ENCODE peak calls at places on chromosomes 7 and 10, in four cellular contexts. C, E, O and I are unnamed samples.

GRCh38 chr7:115289966-115290365 is 368.1 kb downstream of the MDFIC start:
- DNase-seq in C (no peak), E (no peak), O (no peak), I (no peak)

GRCh38 chr7:29806131-29806792 is at the start of gene WIPF3:
- DNase-seq in C (no peak), E (no peak), O (no peak), I (peak)

GRCh38 chr10:29858352-29859267 is 200.8 kb downstream of the JCAD start:
- DNase-seq in C (no peak), E (peak), O (peak), I (peak)

GRCh38 chr7:119935418-119936025 is 337.5 kb upstream of the KCND2 start:
- DNase-seq in C (no peak), E (peak), O (no peak), I (peak)

GRCh38 chr10:3853547-3853989 is 68.6 kb upstream of the KLF6 start:
- DNase-seq in C (no peak), E (peak), O (no peak), I (no peak)

GRCh38 chr7:114886241-114886640 is 35.7 kb upstream of the MDFIC start:
- DNase-seq in C (no peak), E (no peak), O (no peak), I (no peak)

GRCh38 chr10:96743988-96744585 is 23.8 kb upstream of the PIK3AP1 start:
- DNase-seq in C (peak), E (peak), O (no peak), I (no peak)

GRCh38 chr10:10418397-10418796 is 599.3 kb upstream of the CELF2 start:
- DNase-seq in C (no peak), E (no peak), O (no peak), I (peak)

GRCh38 chr7:27197137-27198042 is 2.5 kb downstream of the HOXA13 start:
- DNase-seq in C (no peak), E (no peak), O (no peak), I (no peak)